ENCODE peak calls at places on chromosomes 6 and 20, in ten cellular contexts. V is hippocampal formation, J is NCI-H1694 treated with DMSO at 0.1 percent for 48 hours, H is T-helper 2 cell, S is NCI-H2081, R is right atrium auricular region, U is dermis microvascular lymphatic vessel endothelial cell, N is putamen, K is iPS-NIHi11, X is ELF-1. Z is an unnamed sample.
A peak's percentile ranks its signal among the peaks of the same experiment; 100 is the strongest.

GRCh38 chr20:52305843-52306242 is 114.3 kb upstream of the ZFP64 start:
- DNase-seq in S (no peak), H (no peak), U (no peak), X (no peak), V (no peak), N (no peak), R (no peak), J (no peak), K (no peak), Z (no peak)

GRCh38 chr6:151448623-151449022 is 3.3 kb downstream of the RMND1 start:
- DNase-seq in V (no peak), S (no peak), K (no peak), U (no peak), R (no peak), N (no peak), J (no peak), X (no peak), H (no peak), Z (no peak)

GRCh38 chr6:43943099-43943766 is 173.2 kb downstream of the VEGFA start:
- DNase-seq in J (no peak), H (no peak), X (no peak), R (no peak), K (no peak), V (no peak), N (no peak), U (no peak), S (no peak), Z (no peak)

GRCh38 chr6:157484181-157484580 is 103.2 kb downstream of the ZDHHC14 start:
- DNase-seq in R (no peak), S (no peak), K (no peak), N (no peak), X (no peak), V (no peak), H (no peak), U (no peak), J (no peak), Z (no peak)

GRCh38 chr6:152815230-152815922 is 64.8 kb downstream of the VIP start:
- DNase-seq in K (no peak), N (no peak), V (no peak), R (no peak), J (no peak), X (no peak), S (no peak), U (no peak), H (no peak), Z (no peak)

GRCh38 chr6:22399693-22400092 is 102.9 kb upstream of the PRL start:
- DNase-seq in H (no peak), K (no peak), S (no peak), J (no peak), N (no peak), V (no peak), R (no peak), U (peak; percentile 27), X (no peak), Z (peak; percentile 69)

GRCh38 chr6:113651120-113651519 is 206.0 kb upstream of the MARCKS start:
- DNase-seq in S (no peak), X (no peak), V (no peak), J (no peak), H (no peak), R (no peak), U (no peak), K (no peak), N (peak; percentile 46), Z (no peak)

GRCh38 chr6:145735356-145736165 is at the start of gene EPM2A:
- DNase-seq in U (peak; percentile 89), J (peak; percentile 10), N (peak; percentile 76), R (peak; percentile 86), S (peak; percentile 73), K (peak; percentile 84), V (peak; percentile 74), X (peak; percentile 86), H (peak; percentile 61), Z (peak; percentile 83)

GRCh38 chr6:31888281-31889258 is 8.9 kb downstream of the EHMT2 start:
- DNase-seq in J (no peak), H (no peak), R (no peak), V (no peak), S (no peak), U (peak; percentile 18), N (no peak), X (no peak), K (peak; percentile 86), Z (peak; percentile 34)

Z was measured in MCF 10A.